ENCODE peak calls at places on chromosome 6, in ten cellular contexts. One of them, this sample, is unnamed.

GRCh38 chr6:56940463-56940862 is 14.4 kb upstream of the BEND6 start:
- DNase-seq in NCI-H226: no peak
- DNase-seq in endothelial cell: no peak
- DNase-seq in T-cell: no peak
- DNase-seq in GM03348: no peak
- DNase-seq in heart right ventricle: no peak
- DNase-seq in AG09309: no peak
- DNase-seq in amniotic epithelial cell: no peak
- DNase-seq in mesenteric fat pad: no peak
- DNase-seq in Caco-2: no peak
- DNase-seq in this sample: no peak

GRCh38 chr6:11785449-11785951 is 6.9 kb upstream of the ADTRP start:
- DNase-seq in endothelial cell: no peak
- DNase-seq in Caco-2: no peak
- DNase-seq in amniotic epithelial cell: peak
- DNase-seq in GM03348: no peak
- DNase-seq in heart right ventricle: no peak
- DNase-seq in AG09309: no peak
- DNase-seq in NCI-H226: peak
- DNase-seq in mesenteric fat pad: no peak
- DNase-seq in T-cell: no peak
- DNase-seq in this sample: no peak

GRCh38 chr6:147166360-147166944 is 37.8 kb upstream of the STXBP5 start:
- DNase-seq in heart right ventricle: no peak
- DNase-seq in AG09309: no peak
- DNase-seq in T-cell: no peak
- DNase-seq in Caco-2: peak
- DNase-seq in mesenteric fat pad: no peak
- DNase-seq in NCI-H226: peak
- DNase-seq in endothelial cell: peak
- DNase-seq in GM03348: no peak
- DNase-seq in amniotic epithelial cell: peak
- DNase-seq in this sample: no peak

GRCh38 chr6:25709761-25710160 is 44.8 kb upstream of the SLC17A4 start:
- DNase-seq in Caco-2: no peak
- DNase-seq in AG09309: no peak
- DNase-seq in amniotic epithelial cell: no peak
- DNase-seq in GM03348: no peak
- DNase-seq in endothelial cell: no peak
- DNase-seq in NCI-H226: no peak
- DNase-seq in heart right ventricle: no peak
- DNase-seq in mesenteric fat pad: no peak
- DNase-seq in T-cell: no peak
- DNase-seq in this sample: no peak

GRCh38 chr6:150874184-150874583 is 8.7 kb downstream of the MTHFD1L start:
- DNase-seq in heart right ventricle: no peak
- DNase-seq in amniotic epithelial cell: no peak
- DNase-seq in T-cell: no peak
- DNase-seq in NCI-H226: no peak
- DNase-seq in endothelial cell: no peak
- DNase-seq in mesenteric fat pad: no peak
- DNase-seq in Caco-2: no peak
- DNase-seq in GM03348: no peak
- DNase-seq in AG09309: no peak
- DNase-seq in this sample: no peak

GRCh38 chr6:27209659-27210269 is 37.7 kb upstream of the PRSS16 start:
- DNase-seq in Caco-2: no peak
- DNase-seq in endothelial cell: no peak
- DNase-seq in T-cell: no peak
- DNase-seq in mesenteric fat pad: no peak
- DNase-seq in GM03348: no peak
- DNase-seq in amniotic epithelial cell: no peak
- DNase-seq in heart right ventricle: no peak
- DNase-seq in NCI-H226: no peak
- DNase-seq in AG09309: no peak
- DNase-seq in this sample: no peak

GRCh38 chr6:5674141-5674540 is 332.6 kb downstream of the NRN1 start:
- DNase-seq in NCI-H226: no peak
- DNase-seq in amniotic epithelial cell: no peak
- DNase-seq in endothelial cell: no peak
- DNase-seq in Caco-2: no peak
- DNase-seq in GM03348: no peak
- DNase-seq in mesenteric fat pad: no peak
- DNase-seq in AG09309: no peak
- DNase-seq in T-cell: no peak
- DNase-seq in heart right ventricle: no peak
- DNase-seq in this sample: no peak

GRCh38 chr6:44708208-44708607 is 320.7 kb downstream of the CDC5L start:
- DNase-seq in endothelial cell: no peak
- DNase-seq in Caco-2: no peak
- DNase-seq in GM03348: no peak
- DNase-seq in T-cell: no peak
- DNase-seq in amniotic epithelial cell: no peak
- DNase-seq in NCI-H226: no peak
- DNase-seq in AG09309: no peak
- DNase-seq in heart right ventricle: no peak
- DNase-seq in mesenteric fat pad: no peak
- DNase-seq in this sample: no peak

GRCh38 chr6:69818223-69818930 is 21.6 kb upstream of the LMBRD1 start:
- DNase-seq in AG09309: no peak
- DNase-seq in mesenteric fat pad: no peak
- DNase-seq in GM03348: no peak
- DNase-seq in heart right ventricle: no peak
- DNase-seq in T-cell: no peak
- DNase-seq in Caco-2: no peak
- DNase-seq in amniotic epithelial cell: no peak
- DNase-seq in endothelial cell: no peak
- DNase-seq in NCI-H226: no peak
- DNase-seq in this sample: no peak

GRCh38 chr6:139764498-139764986 is 390.1 kb upstream of the CITED2 start:
- DNase-seq in amniotic epithelial cell: peak
- DNase-seq in GM03348: peak
- DNase-seq in endothelial cell: no peak
- DNase-seq in mesenteric fat pad: no peak
- DNase-seq in NCI-H226: peak
- DNase-seq in Caco-2: peak
- DNase-seq in AG09309: peak
- DNase-seq in T-cell: no peak
- DNase-seq in heart right ventricle: no peak
- DNase-seq in this sample: no peak

GRCh38 chr6:14861491-14861943 is 384.4 kb upstream of the JARID2 start:
- DNase-seq in NCI-H226: no peak
- DNase-seq in amniotic epithelial cell: no peak
- DNase-seq in T-cell: no peak
- DNase-seq in endothelial cell: no peak
- DNase-seq in mesenteric fat pad: no peak
- DNase-seq in GM03348: no peak
- DNase-seq in heart right ventricle: no peak
- DNase-seq in AG09309: no peak
- DNase-seq in Caco-2: no peak
- DNase-seq in this sample: no peak

GRCh38 chr6:127954082-127954481 is 53.2 kb upstream of the THEMIS start:
- DNase-seq in T-cell: no peak
- DNase-seq in mesenteric fat pad: no peak
- DNase-seq in GM03348: no peak
- DNase-seq in amniotic epithelial cell: no peak
- DNase-seq in AG09309: no peak
- DNase-seq in heart right ventricle: no peak
- DNase-seq in endothelial cell: no peak
- DNase-seq in Caco-2: no peak
- DNase-seq in NCI-H226: no peak
- DNase-seq in this sample: no peak

GRCh38 chr6:98641929-98642328 is 192.4 kb upstream of the POU3F2 start:
- DNase-seq in heart right ventricle: no peak
- DNase-seq in T-cell: no peak
- DNase-seq in mesenteric fat pad: no peak
- DNase-seq in endothelial cell: no peak
- DNase-seq in amniotic epithelial cell: no peak
- DNase-seq in Caco-2: peak
- DNase-seq in AG09309: no peak
- DNase-seq in NCI-H226: no peak
- DNase-seq in GM03348: peak
- DNase-seq in this sample: no peak

GRCh38 chr6:36367743-36368142 is 19.7 kb downstream of the ETV7 start:
- DNase-seq in Caco-2: no peak
- DNase-seq in mesenteric fat pad: no peak
- DNase-seq in T-cell: no peak
- DNase-seq in NCI-H226: no peak
- DNase-seq in amniotic epithelial cell: no peak
- DNase-seq in endothelial cell: no peak
- DNase-seq in GM03348: no peak
- DNase-seq in AG09309: no peak
- DNase-seq in heart right ventricle: no peak
- DNase-seq in this sample: peak

GRCh38 chr6:73738367-73739028 is 42.5 kb downstream of the CD109 start:
- DNase-seq in T-cell: no peak
- DNase-seq in GM03348: no peak
- DNase-seq in mesenteric fat pad: no peak
- DNase-seq in AG09309: no peak
- DNase-seq in NCI-H226: no peak
- DNase-seq in heart right ventricle: no peak
- DNase-seq in endothelial cell: no peak
- DNase-seq in amniotic epithelial cell: no peak
- DNase-seq in Caco-2: no peak
- DNase-seq in this sample: no peak

GRCh38 chr6:132130530-132131298 is 179.5 kb upstream of the CCN2 start:
- DNase-seq in heart right ventricle: peak
- DNase-seq in mesenteric fat pad: no peak
- DNase-seq in GM03348: peak
- DNase-seq in amniotic epithelial cell: peak
- DNase-seq in Caco-2: no peak
- DNase-seq in AG09309: peak
- DNase-seq in T-cell: no peak
- DNase-seq in endothelial cell: no peak
- DNase-seq in NCI-H226: no peak
- DNase-seq in this sample: peak

GRCh38 chr6:133411757-133412156 is 170.6 kb downstream of the EYA4 start:
- DNase-seq in Caco-2: no peak
- DNase-seq in T-cell: no peak
- DNase-seq in endothelial cell: no peak
- DNase-seq in mesenteric fat pad: no peak
- DNase-seq in AG09309: no peak
- DNase-seq in NCI-H226: no peak
- DNase-seq in GM03348: no peak
- DNase-seq in amniotic epithelial cell: no peak
- DNase-seq in heart right ventricle: no peak
- DNase-seq in this sample: no peak

GRCh38 chr6:168608113-168608400 is 167.1 kb downstream of the SMOC2 start:
- DNase-seq in amniotic epithelial cell: no peak
- DNase-seq in mesenteric fat pad: no peak
- DNase-seq in NCI-H226: no peak
- DNase-seq in heart right ventricle: no peak
- DNase-seq in endothelial cell: no peak
- DNase-seq in T-cell: no peak
- DNase-seq in Caco-2: no peak
- DNase-seq in GM03348: no peak
- DNase-seq in AG09309: no peak
- DNase-seq in this sample: no peak

GRCh38 chr6:23111984-23112383 is 542.6 kb downstream of the HDGFL1 start:
- DNase-seq in amniotic epithelial cell: peak
- DNase-seq in GM03348: peak
- DNase-seq in NCI-H226: no peak
- DNase-seq in endothelial cell: no peak
- DNase-seq in heart right ventricle: no peak
- DNase-seq in T-cell: no peak
- DNase-seq in AG09309: peak
- DNase-seq in mesenteric fat pad: no peak
- DNase-seq in Caco-2: no peak
- DNase-seq in this sample: no peak

GRCh38 chr6:293185-294174 is 1.2 kb downstream of the DUSP22 start:
- DNase-seq in GM03348: peak
- DNase-seq in amniotic epithelial cell: peak
- DNase-seq in AG09309: no peak
- DNase-seq in endothelial cell: no peak
- DNase-seq in NCI-H226: no peak
- DNase-seq in T-cell: no peak
- DNase-seq in heart right ventricle: peak
- DNase-seq in Caco-2: peak
- DNase-seq in mesenteric fat pad: no peak
- DNase-seq in this sample: peak

GRCh38 chr6:46605091-46605797 is 47.4 kb downstream of the CYP39A1 start:
- DNase-seq in endothelial cell: no peak
- DNase-seq in mesenteric fat pad: no peak
- DNase-seq in T-cell: no peak
- DNase-seq in Caco-2: no peak
- DNase-seq in heart right ventricle: no peak
- DNase-seq in amniotic epithelial cell: no peak
- DNase-seq in AG09309: no peak
- DNase-seq in NCI-H226: no peak
- DNase-seq in GM03348: no peak
- DNase-seq in this sample: no peak

GRCh38 chr6:13874191-13874549 is 50.6 kb upstream of the RNF182 start:
- DNase-seq in GM03348: no peak
- DNase-seq in amniotic epithelial cell: no peak
- DNase-seq in Caco-2: no peak
- DNase-seq in T-cell: no peak
- DNase-seq in mesenteric fat pad: no peak
- DNase-seq in AG09309: no peak
- DNase-seq in endothelial cell: no peak
- DNase-seq in heart right ventricle: no peak
- DNase-seq in NCI-H226: no peak
- DNase-seq in this sample: no peak

GRCh38 chr6:157982297-157982579 is 575 bp downstream of the SYNJ2 start:
- DNase-seq in amniotic epithelial cell: no peak
- DNase-seq in GM03348: peak
- DNase-seq in mesenteric fat pad: peak
- DNase-seq in NCI-H226: no peak
- DNase-seq in endothelial cell: peak
- DNase-seq in AG09309: no peak
- DNase-seq in T-cell: no peak
- DNase-seq in heart right ventricle: no peak
- DNase-seq in Caco-2: peak
- DNase-seq in this sample: no peak

GRCh38 chr6:6823030-6823429 is 234.5 kb downstream of the LY86 start:
- DNase-seq in amniotic epithelial cell: no peak
- DNase-seq in heart right ventricle: no peak
- DNase-seq in NCI-H226: no peak
- DNase-seq in Caco-2: no peak
- DNase-seq in GM03348: no peak
- DNase-seq in AG09309: no peak
- DNase-seq in mesenteric fat pad: no peak
- DNase-seq in endothelial cell: no peak
- DNase-seq in T-cell: no peak
- DNase-seq in this sample: no peak

GRCh38 chr6:2266845-2267244 is 21.4 kb upstream of the GMDS start:
- DNase-seq in endothelial cell: no peak
- DNase-seq in GM03348: no peak
- DNase-seq in mesenteric fat pad: no peak
- DNase-seq in Caco-2: no peak
- DNase-seq in T-cell: no peak
- DNase-seq in amniotic epithelial cell: no peak
- DNase-seq in heart right ventricle: no peak
- DNase-seq in NCI-H226: no peak
- DNase-seq in AG09309: no peak
- DNase-seq in this sample: no peak

GRCh38 chr6:22596011-22596410 is 26.6 kb downstream of the HDGFL1 start:
- DNase-seq in endothelial cell: no peak
- DNase-seq in T-cell: no peak
- DNase-seq in GM03348: no peak
- DNase-seq in mesenteric fat pad: no peak
- DNase-seq in heart right ventricle: no peak
- DNase-seq in NCI-H226: peak
- DNase-seq in AG09309: no peak
- DNase-seq in Caco-2: no peak
- DNase-seq in amniotic epithelial cell: peak
- DNase-seq in this sample: no peak

GRCh38 chr6:82030761-82031160 is 216.8 kb downstream of the IBTK start:
- DNase-seq in AG09309: no peak
- DNase-seq in Caco-2: no peak
- DNase-seq in GM03348: no peak
- DNase-seq in NCI-H226: no peak
- DNase-seq in amniotic epithelial cell: no peak
- DNase-seq in heart right ventricle: no peak
- DNase-seq in T-cell: no peak
- DNase-seq in endothelial cell: no peak
- DNase-seq in mesenteric fat pad: no peak
- DNase-seq in this sample: no peak

GRCh38 chr6:41039060-41039998 is at the start of gene UNC5CL:
- DNase-seq in endothelial cell: peak
- DNase-seq in Caco-2: peak
- DNase-seq in GM03348: peak
- DNase-seq in AG09309: no peak
- DNase-seq in T-cell: no peak
- DNase-seq in mesenteric fat pad: no peak
- DNase-seq in heart right ventricle: no peak
- DNase-seq in NCI-H226: no peak
- DNase-seq in amniotic epithelial cell: peak
- DNase-seq in this sample: no peak

This sample was measured in posterior vena cava.